ENCODE peak calls at places on chromosomes 2 and 18, in eight cellular contexts. H is AG09319; Q is stimulated activated CD4-positive, alpha-beta T cell treated with anti-CD3 and anti-CD28 coated beads, Interleukin-4, amount 100 ng/mL, for 24 hours; B is CD8-positive, alpha-beta T cell; F is RWPE1; L is epithelial cell of prostate; D is adrenal gland; Y is foreskin fibroblast. S is an unnamed sample.

GRCh38 chr2:203534486-203535077 is 519 bp downstream of the RAPH1 start:
- DNase-seq in H (no peak), Q (peak; percentile 37), B (peak; percentile 9), F (peak; percentile 69), L (no peak), D (no peak), Y (peak; percentile 42), S (no peak)

GRCh38 chr2:64638502-64639120 is 15.1 kb downstream of the SERTAD2 start:
- DNase-seq in H (no peak), Q (no peak), B (no peak), F (no peak), L (no peak), D (no peak), Y (no peak), S (no peak)

GRCh38 chr18:22314001-22314400 is 103.7 kb downstream of the CTAGE1 start:
- DNase-seq in H (no peak), Q (no peak), B (no peak), F (no peak), L (no peak), D (no peak), Y (peak; percentile 63), S (no peak)

GRCh38 chr2:215782271-215782670 is 231.1 kb downstream of the MREG start:
- DNase-seq in H (no peak), Q (no peak), B (no peak), F (no peak), L (no peak), D (no peak), Y (no peak), S (no peak)

GRCh38 chr2:17518212-17519154 is at the start of gene RAD51AP2:
- DNase-seq in H (peak; percentile 12), Q (peak; percentile 5), B (no peak), F (peak; percentile 81), L (no peak), D (peak; percentile 85), Y (peak; percentile 89), S (no peak)

GRCh38 chr18:31931163-31931885 is 11.6 kb downstream of the TRAPPC8 start:
- DNase-seq in H (no peak), Q (no peak), B (no peak), F (no peak), L (no peak), D (no peak), Y (peak; percentile 42), S (no peak)

GRCh38 chr2:217149087-217149660 is 289.3 kb upstream of the TNP1 start:
- DNase-seq in H (no peak), Q (no peak), B (no peak), F (no peak), L (no peak), D (no peak), Y (no peak), S (no peak)

GRCh38 chr2:198017068-198017467 is 212.7 kb downstream of the PLCL1 start:
- DNase-seq in H (no peak), Q (no peak), B (no peak), F (no peak), L (no peak), D (no peak), Y (no peak), S (no peak)

S was measured in BJ.